ENCODE peak calls at places on chromosomes 16 and 17, in six cellular contexts. D is GM23338, F is Panc1, A is K562, T is vagina, H is transverse colon. R is an unnamed sample.

GRCh38 chr16:4538067-4538385 is 547 bp downstream of the CDIP1 start:
- DNase-seq in A (no peak), F (no peak), T (no peak), D (no peak), H (no peak), R (no peak)

GRCh38 chr16:66551362-66551761 is 1.0 kb upstream of the CKLF start:
- DNase-seq in A (peak; percentile 74), H (peak; percentile 60), D (peak; percentile 65), F (no peak), T (no peak), R (no peak)

GRCh38 chr17:47628014-47628413 is 21.7 kb upstream of the KPNB1 start:
- DNase-seq in H (no peak), T (no peak), D (no peak), F (no peak), A (no peak), R (no peak)

GRCh38 chr16:15948532-15949209 is 745 bp upstream of the ABCC1 start:
- DNase-seq in D (no peak), H (peak; percentile 47), A (no peak), T (no peak), F (no peak), R (no peak)

GRCh38 chr17:33725675-33726271 is 432.7 kb upstream of the ASIC2 start:
- DNase-seq in F (no peak), A (peak; percentile 66), H (peak; percentile 24), T (no peak), D (peak; percentile 81), R (peak; percentile 31)

GRCh38 chr17:56175299-56175935 is 22.1 kb downstream of the ANKFN1 start:
- DNase-seq in H (no peak), F (no peak), D (no peak), T (no peak), A (no peak), R (no peak)

GRCh38 chr17:42190491-42191180 is 3.7 kb downstream of the GHDC start:
- DNase-seq in A (no peak), H (no peak), T (no peak), F (no peak), D (no peak), R (no peak)

GRCh38 chr16:73213761-73214480 is 166.0 kb upstream of the ZFHX3 start:
- DNase-seq in H (no peak), D (no peak), F (no peak), T (no peak), A (no peak), R (no peak)

GRCh38 chr16:66188786-66189725 is 177.4 kb upstream of the CDH5 start:
- DNase-seq in H (no peak), F (no peak), A (no peak), T (peak; percentile 55), D (no peak), R (no peak)

GRCh38 chr16:82980810-82981209 is 354.0 kb downstream of the CDH13 start:
- DNase-seq in D (no peak), H (no peak), T (no peak), F (no peak), A (no peak), R (no peak)

GRCh38 chr17:45092932-45093430 is 31.9 kb downstream of the NMT1 start:
- DNase-seq in T (no peak), D (no peak), F (peak; percentile 60), H (peak; percentile 64), A (no peak), R (peak; percentile 57)

DNA sequence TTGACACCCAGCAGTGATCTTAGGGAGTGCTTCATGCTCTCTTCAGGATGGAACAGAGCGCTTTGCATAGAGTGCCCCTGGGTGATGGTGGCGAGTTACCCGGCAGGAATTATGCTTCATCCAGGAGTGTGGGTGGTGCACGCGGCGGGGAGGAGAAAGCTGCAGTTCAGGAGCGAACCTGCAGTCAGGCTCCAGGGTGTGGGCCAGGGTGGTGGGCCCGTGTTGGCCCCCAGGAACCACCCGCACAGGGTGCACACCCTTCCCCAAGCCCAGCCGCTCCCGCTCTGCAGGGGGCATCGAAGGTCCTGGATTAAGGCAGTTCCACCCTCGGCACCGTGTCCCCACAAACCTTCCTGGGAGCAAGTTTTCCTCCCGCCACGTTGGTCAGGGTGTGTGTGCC is 3.9 kb downstream of the RAB40C start:
- DNase-seq in H (no peak), F (no peak), D (no peak), A (no peak), T (no peak), R (no peak)
- H3K27ac ChIP-seq in H (peak overlapping the region; percentile 85), F (no peak overlapping the region), D (no peak overlapping the region), A (no peak overlapping the region), T (no peak overlapping the region), R (peak overlapping the region; percentile 80)

GRCh38 chr16:55501549-55502322 is 7.1 kb upstream of the LPCAT2 start:
- DNase-seq in D (peak; percentile 55), F (no peak), H (peak; percentile 35), T (no peak), A (peak; percentile 36), R (no peak)
- H3K4me1 ChIP-seq in D (peaks cover 5% of the 10 kb centered on the region), F (peaks cover 71% of the 10 kb centered on the region), H (peaks cover 40% of the 10 kb centered on the region), T (peaks cover 42% of the 10 kb centered on the region), A (peaks cover 17% of the 10 kb centered on the region), R (peaks cover 54% of the 10 kb centered on the region)

DNA sequence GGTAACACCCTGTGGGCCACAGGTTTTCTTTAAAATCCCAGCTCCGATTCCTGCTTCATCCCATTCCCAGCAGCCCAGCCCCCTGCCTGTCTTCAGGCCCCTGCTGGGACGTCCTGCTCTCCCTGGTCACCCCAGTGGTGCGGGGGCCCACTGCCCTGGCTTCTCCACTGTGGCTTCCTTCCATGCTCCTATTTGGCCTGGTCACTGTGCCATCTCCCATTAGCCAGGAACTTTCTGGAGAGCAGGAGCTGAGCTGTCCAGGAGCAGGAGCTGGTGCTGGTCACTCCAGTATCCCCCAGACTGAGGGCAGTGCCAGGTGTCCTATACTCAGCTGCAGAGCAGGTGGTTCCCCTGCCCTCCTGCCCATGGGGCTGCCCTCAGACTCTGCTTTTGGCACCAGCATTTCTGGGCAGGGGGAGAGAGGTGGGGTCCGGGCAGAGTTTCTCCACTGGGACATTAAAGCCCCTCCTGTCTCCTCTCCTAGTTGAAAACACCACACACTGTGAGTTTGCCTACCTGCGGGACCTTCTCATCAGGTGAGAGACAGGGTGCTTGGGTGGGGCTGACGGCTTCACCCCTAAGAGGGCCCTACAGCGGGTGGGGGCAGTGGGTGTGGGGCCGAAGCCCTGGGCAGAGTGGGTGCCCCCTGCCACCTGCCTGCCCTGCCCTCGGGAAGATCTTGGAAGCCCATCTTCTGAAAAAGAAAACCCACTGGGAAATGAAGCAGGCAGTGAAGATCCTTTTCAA is 356.2 kb downstream of the SEC14L1 start:
- DNase-seq in D (no peak), F (no peak), T (no peak), A (no peak), H (no peak), R (no peak)
- TF ChIP-seq POLR2AphosphoS5 in D (no peak), F (no peak), T (no peak), A (no peak), H (no peak), R (no peak)

GRCh38 chr17:58632324-58633314 is 59.2 kb downstream of the TEX14 start:
- DNase-seq in T (no peak), F (no peak), D (peak; percentile 46), H (no peak), A (no peak), R (no peak)
- H3K27ac ChIP-seq in T (peak overlapping the region; percentile 78), F (peak overlapping the region; percentile 96), D (peak overlapping the region; percentile 86), H (peak overlapping the region; percentile 89), A (peak overlapping the region; percentile 94), R (peak overlapping the region; percentile 88)

DNA sequence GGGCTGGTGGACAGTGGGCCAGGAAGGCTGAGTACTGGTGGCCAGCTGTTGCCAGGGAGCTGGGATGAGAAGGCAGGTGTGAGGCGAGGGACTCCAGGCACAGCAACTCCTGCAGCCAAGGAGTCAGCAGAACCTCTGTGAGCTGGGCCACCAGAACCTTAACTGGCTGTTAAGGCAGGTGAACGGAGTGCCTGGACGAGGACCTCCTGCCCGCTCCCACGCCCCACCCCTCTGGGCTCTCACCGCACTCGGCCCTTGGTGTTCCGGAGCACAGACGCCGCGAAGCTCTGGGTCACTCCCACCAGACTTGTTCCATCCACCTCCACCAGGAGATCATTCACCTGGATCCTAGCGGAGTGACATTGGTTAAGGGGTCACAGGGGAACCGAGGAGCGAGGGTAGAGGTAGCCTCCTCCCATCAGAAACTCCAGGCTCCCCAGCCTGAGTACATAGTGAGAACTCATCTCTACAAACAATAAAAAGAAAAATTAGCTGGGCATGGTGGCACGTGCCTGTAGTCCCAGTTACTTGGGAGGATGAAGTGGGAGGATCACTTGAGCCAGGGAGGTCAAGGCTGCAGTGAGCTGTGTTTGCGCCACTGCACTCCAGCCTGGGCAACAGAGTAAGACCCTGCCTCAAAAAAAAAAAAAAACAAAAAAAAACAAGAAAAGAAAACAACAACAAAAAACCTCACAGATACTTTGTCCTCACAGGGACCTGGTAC is 9.3 kb downstream of the PPP1R9B start:
- DNase-seq in A (no peak), H (no peak), F (no peak), D (no peak), T (no peak), R (no peak)
- H3K4me1 ChIP-seq in A (peaks cover 9% of the 10 kb centered on the region), H (peaks cover 11% of the 10 kb centered on the region), F (peaks cover 10% of the 10 kb centered on the region), D (peaks cover 5% of the 10 kb centered on the region), T (peaks cover 53% of the 10 kb centered on the region), R (peaks cover 40% of the 10 kb centered on the region)

GRCh38 chr17:846901-847777 is 65.0 kb downstream of the MRM3 start:
- DNase-seq in H (no peak), A (no peak), T (no peak), F (no peak), D (no peak), R (no peak)
- TF ChIP-seq POLR2AphosphoS5 in H (no peak), A (no peak), T (peak; percentile 22), F (no peak), D (no peak), R (peak; percentile 5)

GRCh38 chr16:11363927-11364258 is 18.6 kb downstream of the RMI2 start:
- DNase-seq in A (no peak), D (no peak), T (no peak), F (no peak), H (no peak), R (no peak)
- H3K27ac ChIP-seq in A (no peak overlapping the region), D (peak overlapping the region; percentile 50), T (peak overlapping the region; percentile 61), F (no peak overlapping the region), H (no peak overlapping the region), R (no peak overlapping the region)

DNA sequence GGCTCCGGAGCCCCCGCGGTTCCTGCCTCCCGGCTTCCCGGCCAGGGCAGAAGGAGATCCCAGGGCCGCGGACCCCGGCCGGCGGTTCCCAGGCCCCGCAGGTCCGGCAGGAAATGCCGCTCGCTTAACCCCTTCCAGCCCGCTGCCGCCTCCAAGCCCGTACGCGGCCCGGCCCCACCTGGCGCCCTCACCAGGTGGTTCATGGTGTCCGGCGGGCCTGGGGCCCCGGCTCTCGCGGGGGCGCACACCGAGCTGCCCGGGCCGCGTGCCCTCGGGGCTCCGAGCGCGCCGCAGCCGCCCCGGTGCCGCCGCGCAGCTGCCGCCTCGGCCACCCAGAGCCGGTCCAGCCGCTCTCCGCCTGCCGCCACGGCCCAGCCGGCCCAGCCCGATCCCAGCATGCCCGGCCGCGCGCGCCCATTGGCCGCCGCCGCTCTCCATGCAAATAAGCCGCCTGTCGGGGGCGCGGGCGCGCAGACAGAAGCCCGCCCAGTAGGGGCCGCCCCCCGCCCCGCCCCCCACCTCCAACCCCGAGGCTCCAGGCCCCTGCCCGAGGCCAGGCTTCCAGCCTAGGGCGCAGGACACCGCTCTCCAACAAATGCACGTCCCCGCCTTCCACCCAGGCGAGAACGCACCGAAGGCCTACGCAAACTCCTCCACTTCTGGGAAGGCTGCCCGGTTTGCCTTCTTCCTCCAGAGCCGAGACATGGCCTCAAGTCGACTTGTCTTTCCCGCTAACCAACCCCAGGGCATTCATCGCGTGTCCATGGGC is at the start of gene BCAR1:
- DNase-seq in D (peak; percentile 95), T (no peak), F (no peak), H (peak; percentile 88), A (peak; percentile 96), R (peak; percentile 93)
- H3K4me1 ChIP-seq in D (peaks cover 71% of the 10 kb centered on the region), T (peaks cover 93% of the 10 kb centered on the region), F (peaks cover 70% of the 10 kb centered on the region), H (peaks cover 88% of the 10 kb centered on the region), A (peaks cover 12% of the 10 kb centered on the region), R (peaks cover 95% of the 10 kb centered on the region)

R was measured in stomach.